ENCODE peak calls at places on chromosomes 7 and 10, in six cellular contexts. One of them, this sample, is unnamed.
A peak's percentile ranks its signal among the peaks of the same experiment; 100 is the strongest.

GRCh38 chr10:58322072-58322834 is 12.6 kb upstream of the UBE2D1 start:
- DNase-seq in HCT116: no peak
- DNase-seq in K562: no peak
- DNase-seq in HepG2: peak; percentile 80
- DNase-seq in GM12878: no peak
- DNase-seq in SK-N-SH: no peak
- DNase-seq in this sample: no peak

GRCh38 chr7:17279081-17279480 is 19.4 kb upstream of the AHR start:
- DNase-seq in HCT116: no peak
- DNase-seq in K562: no peak
- DNase-seq in HepG2: no peak
- DNase-seq in GM12878: no peak
- DNase-seq in SK-N-SH: no peak
- DNase-seq in this sample: no peak

GRCh38 chr7:94375167-94375566 is 19.5 kb upstream of the COL1A2 start:
- DNase-seq in HCT116: no peak
- DNase-seq in K562: no peak
- DNase-seq in HepG2: no peak
- DNase-seq in GM12878: no peak
- DNase-seq in SK-N-SH: no peak
- DNase-seq in this sample: no peak

GRCh38 chr10:10774416-10774815 is 243.3 kb upstream of the CELF2 start:
- DNase-seq in HCT116: no peak
- DNase-seq in K562: no peak
- DNase-seq in HepG2: no peak
- DNase-seq in GM12878: no peak
- DNase-seq in SK-N-SH: no peak
- DNase-seq in this sample: no peak

GRCh38 chr10:35640474-35640873 is 1.6 kb downstream of the FZD8 start:
- DNase-seq in HCT116: no peak
- DNase-seq in K562: peak; percentile 75
- DNase-seq in HepG2: peak; percentile 4
- DNase-seq in GM12878: no peak
- DNase-seq in SK-N-SH: peak; percentile 92
- DNase-seq in this sample: peak; percentile 71

GRCh38 chr10:84176836-84177474 is 3.4 kb downstream of the GPR15LG start:
- DNase-seq in HCT116: no peak
- DNase-seq in K562: no peak
- DNase-seq in HepG2: no peak
- DNase-seq in GM12878: no peak
- DNase-seq in SK-N-SH: no peak
- DNase-seq in this sample: no peak

GRCh38 chr7:34069676-34070075 is 164.3 kb downstream of the BMPER start:
- DNase-seq in HCT116: no peak
- DNase-seq in K562: no peak
- DNase-seq in HepG2: peak; percentile 43
- DNase-seq in GM12878: no peak
- DNase-seq in SK-N-SH: no peak
- DNase-seq in this sample: no peak

GRCh38 chr7:23242321-23242720 is 4.3 kb upstream of the GPNMB start:
- DNase-seq in HCT116: no peak
- DNase-seq in K562: no peak
- DNase-seq in HepG2: no peak
- DNase-seq in GM12878: no peak
- DNase-seq in SK-N-SH: no peak
- DNase-seq in this sample: no peak

GRCh38 chr10:93541402-93542357 is 24.8 kb upstream of the FFAR4 start:
- DNase-seq in HCT116: peak; percentile 27
- DNase-seq in K562: peak; percentile 60
- DNase-seq in HepG2: peak; percentile 13
- DNase-seq in GM12878: no peak
- DNase-seq in SK-N-SH: peak; percentile 67
- DNase-seq in this sample: no peak

GRCh38 chr7:94701555-94701973 is 45.6 kb upstream of the SGCE start:
- DNase-seq in HCT116: peak; percentile 28
- DNase-seq in K562: no peak
- DNase-seq in HepG2: peak; percentile 99
- DNase-seq in GM12878: no peak
- DNase-seq in SK-N-SH: no peak
- DNase-seq in this sample: no peak

GRCh38 chr7:106568680-106569499 is 92.1 kb downstream of the CCDC71L start:
- DNase-seq in HCT116: peak; percentile 52
- DNase-seq in K562: peak; percentile 95
- DNase-seq in HepG2: no peak
- DNase-seq in GM12878: no peak
- DNase-seq in SK-N-SH: peak; percentile 80
- DNase-seq in this sample: peak; percentile 72

GRCh38 chr10:75111906-75112703 is 649 bp downstream of the SAMD8 start:
- DNase-seq in HCT116: peak; percentile 1
- DNase-seq in K562: peak; percentile 63
- DNase-seq in HepG2: peak; percentile 48
- DNase-seq in GM12878: peak; percentile 30
- DNase-seq in SK-N-SH: peak; percentile 77
- DNase-seq in this sample: peak; percentile 65

GRCh38 chr7:40306596-40306995 is 171.8 kb downstream of the SUGCT start:
- DNase-seq in HCT116: no peak
- DNase-seq in K562: no peak
- DNase-seq in HepG2: no peak
- DNase-seq in GM12878: no peak
- DNase-seq in SK-N-SH: no peak
- DNase-seq in this sample: no peak

GRCh38 chr10:21759232-21759631 is 225.2 kb downstream of the MLLT10 start:
- DNase-seq in HCT116: no peak
- DNase-seq in K562: no peak
- DNase-seq in HepG2: no peak
- DNase-seq in GM12878: no peak
- DNase-seq in SK-N-SH: no peak
- DNase-seq in this sample: no peak

GRCh38 chr10:36256166-36256565 is 614.1 kb upstream of the FZD8 start:
- DNase-seq in HCT116: no peak
- DNase-seq in K562: no peak
- DNase-seq in HepG2: no peak
- DNase-seq in GM12878: no peak
- DNase-seq in SK-N-SH: no peak
- DNase-seq in this sample: no peak

GRCh38 chr10:73246322-73246782 is 703 bp downstream of the DNAJC9 start:
- DNase-seq in HCT116: no peak
- DNase-seq in K562: no peak
- DNase-seq in HepG2: no peak
- DNase-seq in GM12878: no peak
- DNase-seq in SK-N-SH: no peak
- DNase-seq in this sample: no peak

GRCh38 chr10:92972066-92972870 is 88.3 kb upstream of the CYP26C1 start:
- DNase-seq in HCT116: peak; percentile 78
- DNase-seq in K562: peak; percentile 58
- DNase-seq in HepG2: peak; percentile 80
- DNase-seq in GM12878: no peak
- DNase-seq in SK-N-SH: no peak
- DNase-seq in this sample: no peak

GRCh38 chr7:117249696-117250095 is 73.2 kb downstream of the WNT2 start:
- DNase-seq in HCT116: no peak
- DNase-seq in K562: no peak
- DNase-seq in HepG2: no peak
- DNase-seq in GM12878: no peak
- DNase-seq in SK-N-SH: no peak
- DNase-seq in this sample: no peak

GRCh38 chr7:124924906-124925305 is 4.7 kb downstream of the POT1 start:
- DNase-seq in HCT116: no peak
- DNase-seq in K562: no peak
- DNase-seq in HepG2: no peak
- DNase-seq in GM12878: no peak
- DNase-seq in SK-N-SH: no peak
- DNase-seq in this sample: no peak

GRCh38 chr7:136251826-136252225 is 274.7 kb upstream of the MTPN start:
- DNase-seq in HCT116: no peak
- DNase-seq in K562: no peak
- DNase-seq in HepG2: no peak
- DNase-seq in GM12878: no peak
- DNase-seq in SK-N-SH: no peak
- DNase-seq in this sample: no peak

GRCh38 chr10:13877154-13877909 is 290.6 kb downstream of the PRPF18 start:
- DNase-seq in HCT116: no peak
- DNase-seq in K562: no peak
- DNase-seq in HepG2: peak; percentile 5
- DNase-seq in GM12878: no peak
- DNase-seq in SK-N-SH: no peak
- DNase-seq in this sample: peak; percentile 51

GRCh38 chr10:129977794-129978193 is 13.7 kb upstream of the EBF3 start:
- DNase-seq in HCT116: no peak
- DNase-seq in K562: no peak
- DNase-seq in HepG2: no peak
- DNase-seq in GM12878: no peak
- DNase-seq in SK-N-SH: no peak
- DNase-seq in this sample: no peak

GRCh38 chr7:88278881-88279280 is 27.8 kb downstream of the STEAP4 start:
- DNase-seq in HCT116: no peak
- DNase-seq in K562: no peak
- DNase-seq in HepG2: no peak
- DNase-seq in GM12878: no peak
- DNase-seq in SK-N-SH: no peak
- DNase-seq in this sample: no peak

GRCh38 chr7:143452495-143452894 is 9.2 kb downstream of the TAS2R60 start:
- DNase-seq in HCT116: no peak
- DNase-seq in K562: no peak
- DNase-seq in HepG2: no peak
- DNase-seq in GM12878: no peak
- DNase-seq in SK-N-SH: no peak
- DNase-seq in this sample: no peak

GRCh38 chr7:105268511-105269392 is 120.0 kb downstream of the SRPK2 start:
- DNase-seq in HCT116: no peak
- DNase-seq in K562: no peak
- DNase-seq in HepG2: peak; percentile 13
- DNase-seq in GM12878: no peak
- DNase-seq in SK-N-SH: peak; percentile 68
- DNase-seq in this sample: peak; percentile 56

GRCh38 chr7:34622182-34622581 is 35.8 kb upstream of the NPSR1 start:
- DNase-seq in HCT116: no peak
- DNase-seq in K562: no peak
- DNase-seq in HepG2: no peak
- DNase-seq in GM12878: no peak
- DNase-seq in SK-N-SH: no peak
- DNase-seq in this sample: peak; percentile 80

GRCh38 chr7:115005241-115005640 is 83.3 kb downstream of the MDFIC start:
- DNase-seq in HCT116: no peak
- DNase-seq in K562: no peak
- DNase-seq in HepG2: no peak
- DNase-seq in GM12878: no peak
- DNase-seq in SK-N-SH: no peak
- DNase-seq in this sample: no peak

GRCh38 chr7:132029369-132030160 is 473.1 kb upstream of the PODXL start:
- DNase-seq in HCT116: no peak
- DNase-seq in K562: no peak
- DNase-seq in HepG2: no peak
- DNase-seq in GM12878: no peak
- DNase-seq in SK-N-SH: no peak
- DNase-seq in this sample: no peak

GRCh38 chr10:68154211-68154497 is 44.9 kb downstream of the MYPN start:
- DNase-seq in HCT116: no peak
- DNase-seq in K562: no peak
- DNase-seq in HepG2: no peak
- DNase-seq in GM12878: no peak
- DNase-seq in SK-N-SH: peak; percentile 52
- DNase-seq in this sample: no peak

GRCh38 chr7:32116436-32116835 is 46.2 kb upstream of the PDE1C start:
- DNase-seq in HCT116: no peak
- DNase-seq in K562: no peak
- DNase-seq in HepG2: no peak
- DNase-seq in GM12878: no peak
- DNase-seq in SK-N-SH: no peak
- DNase-seq in this sample: no peak

GRCh38 chr7:153886506-153887391 is 165.4 kb upstream of the DPP6 start:
- DNase-seq in HCT116: no peak
- DNase-seq in K562: no peak
- DNase-seq in HepG2: no peak
- DNase-seq in GM12878: no peak
- DNase-seq in SK-N-SH: peak; percentile 73
- DNase-seq in this sample: no peak

GRCh38 chr7:153886121-153886505 is 166.1 kb upstream of the DPP6 start:
- DNase-seq in HCT116: no peak
- DNase-seq in K562: no peak
- DNase-seq in HepG2: no peak
- DNase-seq in GM12878: no peak
- DNase-seq in SK-N-SH: no peak
- DNase-seq in this sample: no peak

GRCh38 chr7:153891990-153892389 is 160.2 kb upstream of the DPP6 start:
- DNase-seq in HCT116: no peak
- DNase-seq in K562: no peak
- DNase-seq in HepG2: no peak
- DNase-seq in GM12878: no peak
- DNase-seq in SK-N-SH: no peak
- DNase-seq in this sample: no peak

GRCh38 chr7:153887756-153888591 is 164.2 kb upstream of the DPP6 start:
- DNase-seq in HCT116: no peak
- DNase-seq in K562: no peak
- DNase-seq in HepG2: no peak
- DNase-seq in GM12878: no peak
- DNase-seq in SK-N-SH: peak; percentile 49
- DNase-seq in this sample: no peak
- TF ChIP-seq JUND in HCT116: no peak
- TF ChIP-seq JUND in K562: no peak
- TF ChIP-seq JUND in HepG2: no peak
- TF ChIP-seq JUND in GM12878: no peak
- TF ChIP-seq JUND in SK-N-SH: no peak
- TF ChIP-seq JUND in this sample: no peak

GRCh38 chr10:12703813-12704212 is 297.7 kb downstream of the CCDC3 start:
- DNase-seq in HCT116: no peak
- DNase-seq in K562: no peak
- DNase-seq in HepG2: no peak
- DNase-seq in GM12878: no peak
- DNase-seq in SK-N-SH: no peak
- DNase-seq in this sample: peak; percentile 26
- TF ChIP-seq JUND in HCT116: peak; percentile 50
- TF ChIP-seq JUND in K562: no peak
- TF ChIP-seq JUND in HepG2: no peak
- TF ChIP-seq JUND in GM12878: no peak
- TF ChIP-seq JUND in SK-N-SH: peak; percentile 93
- TF ChIP-seq JUND in this sample: no peak

DNA sequence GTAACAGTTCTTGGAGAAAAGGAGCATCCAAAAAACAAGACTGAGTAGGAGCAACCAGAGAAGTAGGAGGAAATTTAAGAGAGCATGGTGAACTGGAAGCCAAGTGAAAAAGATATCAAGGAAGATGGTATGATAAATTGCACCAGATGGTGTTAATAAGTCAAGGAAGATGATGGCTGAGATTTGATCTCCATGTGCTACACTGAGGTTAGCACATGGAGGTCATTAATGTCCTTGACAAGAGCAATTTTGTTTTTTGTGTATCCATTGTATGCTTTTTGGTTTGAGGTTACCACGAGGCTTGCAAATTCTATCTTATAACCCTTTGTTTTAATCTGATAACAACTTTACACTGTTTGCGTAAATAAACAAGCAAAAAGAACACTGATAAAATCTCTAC is 11.3 kb upstream of the PTTG1IP2 start:
- DNase-seq in HCT116: no peak
- DNase-seq in K562: no peak
- DNase-seq in HepG2: no peak
- DNase-seq in GM12878: no peak
- DNase-seq in SK-N-SH: no peak
- DNase-seq in this sample: no peak
- TF ChIP-seq JUND in HCT116: no peak
- TF ChIP-seq JUND in K562: no peak
- TF ChIP-seq JUND in HepG2: no peak
- TF ChIP-seq JUND in GM12878: no peak
- TF ChIP-seq JUND in SK-N-SH: no peak
- TF ChIP-seq JUND in this sample: no peak

GRCh38 chr10:132448248-132448731 is 51.3 kb downstream of the PWWP2B start:
- DNase-seq in HCT116: peak; percentile 54
- DNase-seq in K562: peak; percentile 81
- DNase-seq in HepG2: no peak
- DNase-seq in GM12878: peak; percentile 30
- DNase-seq in SK-N-SH: peak; percentile 86
- DNase-seq in this sample: no peak
- TF ChIP-seq JUND in HCT116: no peak
- TF ChIP-seq JUND in K562: no peak
- TF ChIP-seq JUND in HepG2: no peak
- TF ChIP-seq JUND in GM12878: no peak
- TF ChIP-seq JUND in SK-N-SH: no peak
- TF ChIP-seq JUND in this sample: no peak

This sample was measured in T47D.